ENCODE peak calls at places on chromosomes 1 and 21, in eight cellular contexts. One of them, this sample, is unnamed.

GRCh38 chr1:47873332-47873731 is 123.9 kb downstream of the TRABD2B start:
- DNase-seq in sigmoid colon: no peak
- DNase-seq in body of pancreas: no peak
- DNase-seq in left lung: no peak
- DNase-seq in CD8-positive, alpha-beta memory T cell: no peak
- DNase-seq in neural progenitor cell: no peak
- DNase-seq in GM23338: no peak
- DNase-seq in cardiac muscle cell: no peak
- DNase-seq in this sample: no peak

GRCh38 chr21:22516230-22516629 is 1518.0 kb downstream of the NCAM2 start:
- DNase-seq in sigmoid colon: no peak
- DNase-seq in neural progenitor cell: no peak
- DNase-seq in left lung: no peak
- DNase-seq in CD8-positive, alpha-beta memory T cell: no peak
- DNase-seq in body of pancreas: no peak
- DNase-seq in GM23338: no peak
- DNase-seq in cardiac muscle cell: no peak
- DNase-seq in this sample: no peak

GRCh38 chr1:53281180-53281579 is 42.9 kb upstream of the MAGOH start:
- DNase-seq in GM23338: no peak
- DNase-seq in neural progenitor cell: no peak
- DNase-seq in sigmoid colon: no peak
- DNase-seq in left lung: no peak
- DNase-seq in cardiac muscle cell: no peak
- DNase-seq in body of pancreas: no peak
- DNase-seq in CD8-positive, alpha-beta memory T cell: no peak
- DNase-seq in this sample: no peak

GRCh38 chr1:64043976-64044375 is 159.4 kb upstream of the UBE2U start:
- DNase-seq in cardiac muscle cell: peak; percentile 64
- DNase-seq in GM23338: no peak
- DNase-seq in neural progenitor cell: peak; percentile 45
- DNase-seq in CD8-positive, alpha-beta memory T cell: no peak
- DNase-seq in left lung: no peak
- DNase-seq in body of pancreas: no peak
- DNase-seq in sigmoid colon: no peak
- DNase-seq in this sample: no peak

GRCh38 chr1:9321480-9321849 is 28.8 kb downstream of the SPSB1 start:
- DNase-seq in neural progenitor cell: no peak
- DNase-seq in body of pancreas: no peak
- DNase-seq in sigmoid colon: no peak
- DNase-seq in left lung: no peak
- DNase-seq in CD8-positive, alpha-beta memory T cell: no peak
- DNase-seq in cardiac muscle cell: peak; percentile 78
- DNase-seq in GM23338: no peak
- DNase-seq in this sample: no peak

GRCh38 chr1:166859597-166859996 is 16.5 kb downstream of the TADA1 start:
- DNase-seq in cardiac muscle cell: no peak
- DNase-seq in sigmoid colon: no peak
- DNase-seq in left lung: no peak
- DNase-seq in neural progenitor cell: no peak
- DNase-seq in CD8-positive, alpha-beta memory T cell: no peak
- DNase-seq in body of pancreas: no peak
- DNase-seq in GM23338: peak; percentile 40
- DNase-seq in this sample: no peak

GRCh38 chr1:173868266-173869107 is at the start of gene ZBTB37:
- DNase-seq in body of pancreas: peak; percentile 96
- DNase-seq in neural progenitor cell: peak; percentile 96
- DNase-seq in CD8-positive, alpha-beta memory T cell: peak; percentile 89
- DNase-seq in sigmoid colon: peak; percentile 91
- DNase-seq in cardiac muscle cell: peak; percentile 41
- DNase-seq in GM23338: peak; percentile 99
- DNase-seq in left lung: peak; percentile 94
- DNase-seq in this sample: peak; percentile 98

GRCh38 chr1:201229095-201229494 is 38.5 kb downstream of the IGFN1 start:
- DNase-seq in sigmoid colon: no peak
- DNase-seq in body of pancreas: no peak
- DNase-seq in GM23338: no peak
- DNase-seq in cardiac muscle cell: no peak
- DNase-seq in neural progenitor cell: no peak
- DNase-seq in CD8-positive, alpha-beta memory T cell: no peak
- DNase-seq in left lung: peak; percentile 9
- DNase-seq in this sample: peak; percentile 0

GRCh38 chr1:62178372-62178771 is 16.3 kb upstream of the L1TD1 start:
- DNase-seq in body of pancreas: no peak
- DNase-seq in cardiac muscle cell: no peak
- DNase-seq in sigmoid colon: no peak
- DNase-seq in GM23338: no peak
- DNase-seq in CD8-positive, alpha-beta memory T cell: no peak
- DNase-seq in left lung: no peak
- DNase-seq in neural progenitor cell: no peak
- DNase-seq in this sample: no peak

GRCh38 chr1:67335451-67335850 is 27.8 kb downstream of the IL12RB2 start:
- DNase-seq in neural progenitor cell: no peak
- DNase-seq in CD8-positive, alpha-beta memory T cell: no peak
- DNase-seq in cardiac muscle cell: no peak
- DNase-seq in left lung: no peak
- DNase-seq in sigmoid colon: no peak
- DNase-seq in body of pancreas: no peak
- DNase-seq in GM23338: no peak
- DNase-seq in this sample: no peak

GRCh38 chr1:30768830-30769718 is 11.5 kb upstream of the LAPTM5 start:
- DNase-seq in body of pancreas: no peak
- DNase-seq in CD8-positive, alpha-beta memory T cell: no peak
- DNase-seq in cardiac muscle cell: peak; percentile 60
- DNase-seq in left lung: no peak
- DNase-seq in neural progenitor cell: no peak
- DNase-seq in sigmoid colon: no peak
- DNase-seq in GM23338: no peak
- DNase-seq in this sample: no peak

GRCh38 chr1:193540511-193540910 is 354.1 kb upstream of the B3GALT2 start:
- DNase-seq in sigmoid colon: no peak
- DNase-seq in body of pancreas: no peak
- DNase-seq in cardiac muscle cell: no peak
- DNase-seq in CD8-positive, alpha-beta memory T cell: no peak
- DNase-seq in neural progenitor cell: no peak
- DNase-seq in GM23338: no peak
- DNase-seq in left lung: no peak
- DNase-seq in this sample: no peak

GRCh38 chr1:66575739-66576138 is 41.8 kb downstream of the SGIP1 start:
- DNase-seq in GM23338: no peak
- DNase-seq in cardiac muscle cell: peak; percentile 91
- DNase-seq in left lung: no peak
- DNase-seq in CD8-positive, alpha-beta memory T cell: no peak
- DNase-seq in body of pancreas: peak; percentile 3
- DNase-seq in neural progenitor cell: no peak
- DNase-seq in sigmoid colon: peak; percentile 67
- DNase-seq in this sample: no peak

GRCh38 chr1:41599912-41600311 is 115.4 kb upstream of the EDN2 start:
- DNase-seq in sigmoid colon: no peak
- DNase-seq in GM23338: peak; percentile 66
- DNase-seq in neural progenitor cell: no peak
- DNase-seq in CD8-positive, alpha-beta memory T cell: no peak
- DNase-seq in cardiac muscle cell: peak; percentile 49
- DNase-seq in body of pancreas: no peak
- DNase-seq in left lung: no peak
- DNase-seq in this sample: peak; percentile 9

DNA sequence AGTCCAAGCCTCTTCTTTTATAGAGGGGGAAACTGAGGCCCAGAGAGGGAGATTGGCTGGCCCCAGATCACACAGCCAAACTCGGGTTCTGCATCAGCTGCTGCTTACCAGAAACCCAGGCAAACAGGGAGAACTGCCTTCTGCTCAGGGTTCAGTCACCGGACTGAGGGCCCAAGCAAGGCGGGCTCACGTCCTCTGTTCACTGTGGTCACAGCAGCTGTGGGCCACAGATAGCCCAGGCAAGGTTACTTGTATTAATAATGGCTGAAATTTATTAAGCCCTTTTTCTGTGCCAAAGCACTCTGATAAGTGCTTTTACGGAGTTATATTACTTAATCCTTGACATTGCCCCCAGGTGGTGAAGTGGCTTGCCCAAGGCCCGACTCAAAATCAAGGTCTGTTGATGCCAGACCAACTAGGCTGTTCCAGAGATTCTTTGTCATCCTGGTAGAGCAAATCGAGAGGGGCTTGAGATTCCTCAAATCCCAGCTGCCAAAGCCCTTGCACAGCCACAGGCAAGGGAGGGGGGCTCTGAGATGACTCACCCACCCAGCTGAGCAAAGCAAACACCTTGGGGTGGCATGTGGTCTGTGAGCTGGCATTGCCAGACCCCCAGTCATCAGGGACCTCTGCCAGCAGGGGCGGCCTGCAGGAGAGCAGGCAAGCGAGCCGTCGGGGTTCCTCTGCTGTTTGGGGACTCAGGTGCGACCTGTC is 36.5 kb downstream of the EPHB2 start:
- DNase-seq in sigmoid colon: no peak
- DNase-seq in body of pancreas: no peak
- DNase-seq in left lung: no peak
- DNase-seq in neural progenitor cell: no peak
- DNase-seq in GM23338: no peak
- DNase-seq in cardiac muscle cell: peak; percentile 39
- DNase-seq in CD8-positive, alpha-beta memory T cell: no peak
- DNase-seq in this sample: no peak
- H3K4me1 ChIP-seq in sigmoid colon: peaks cover 14% of the 10 kb centered on the region
- H3K4me1 ChIP-seq in body of pancreas: peaks cover 18% of the 10 kb centered on the region
- H3K4me1 ChIP-seq in left lung: peaks cover 24% of the 10 kb centered on the region
- H3K4me1 ChIP-seq in neural progenitor cell: peaks cover 12% of the 10 kb centered on the region
- H3K4me1 ChIP-seq in GM23338: no peaks in the 10 kb centered on the region
- H3K4me1 ChIP-seq in cardiac muscle cell: peaks cover 27% of the 10 kb centered on the region
- H3K4me1 ChIP-seq in CD8-positive, alpha-beta memory T cell: no peaks in the 10 kb centered on the region
- H3K4me1 ChIP-seq in this sample: peaks cover 7% of the 10 kb centered on the region

DNA sequence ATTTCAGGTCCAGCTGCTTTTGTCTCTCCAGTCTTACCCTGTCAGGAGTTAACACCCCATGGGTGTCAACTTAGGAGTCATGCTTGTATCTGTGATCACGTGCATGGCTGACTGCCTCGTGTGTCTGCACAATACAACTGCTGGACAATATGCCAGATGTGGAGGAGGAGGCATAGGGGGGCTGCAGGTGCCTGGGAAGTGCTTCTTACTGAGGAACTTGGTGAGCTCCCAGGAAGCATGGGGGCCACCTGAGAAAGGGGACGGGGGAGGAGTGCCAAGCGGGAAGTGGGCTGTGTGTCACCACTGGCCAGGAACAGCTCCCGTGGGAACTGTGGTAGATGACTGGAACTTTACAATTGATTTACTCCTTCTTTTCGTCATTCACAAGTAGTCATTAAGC is 9.5 kb downstream of the RHEX start:
- DNase-seq in GM23338: no peak
- DNase-seq in cardiac muscle cell: no peak
- DNase-seq in sigmoid colon: no peak
- DNase-seq in left lung: no peak
- DNase-seq in CD8-positive, alpha-beta memory T cell: no peak
- DNase-seq in body of pancreas: no peak
- DNase-seq in neural progenitor cell: no peak
- DNase-seq in this sample: no peak
- H3K36me3 ChIP-seq in GM23338: no peaks in the 10 kb centered on the region
- H3K36me3 ChIP-seq in cardiac muscle cell: no peaks in the 10 kb centered on the region
- H3K36me3 ChIP-seq in sigmoid colon: no peaks in the 10 kb centered on the region
- H3K36me3 ChIP-seq in left lung: no peaks in the 10 kb centered on the region
- H3K36me3 ChIP-seq in CD8-positive, alpha-beta memory T cell: no peaks in the 10 kb centered on the region
- H3K36me3 ChIP-seq in body of pancreas: no peaks in the 10 kb centered on the region
- H3K36me3 ChIP-seq in neural progenitor cell: no peaks in the 10 kb centered on the region
- H3K36me3 ChIP-seq in this sample: no peaks in the 10 kb centered on the region

DNA sequence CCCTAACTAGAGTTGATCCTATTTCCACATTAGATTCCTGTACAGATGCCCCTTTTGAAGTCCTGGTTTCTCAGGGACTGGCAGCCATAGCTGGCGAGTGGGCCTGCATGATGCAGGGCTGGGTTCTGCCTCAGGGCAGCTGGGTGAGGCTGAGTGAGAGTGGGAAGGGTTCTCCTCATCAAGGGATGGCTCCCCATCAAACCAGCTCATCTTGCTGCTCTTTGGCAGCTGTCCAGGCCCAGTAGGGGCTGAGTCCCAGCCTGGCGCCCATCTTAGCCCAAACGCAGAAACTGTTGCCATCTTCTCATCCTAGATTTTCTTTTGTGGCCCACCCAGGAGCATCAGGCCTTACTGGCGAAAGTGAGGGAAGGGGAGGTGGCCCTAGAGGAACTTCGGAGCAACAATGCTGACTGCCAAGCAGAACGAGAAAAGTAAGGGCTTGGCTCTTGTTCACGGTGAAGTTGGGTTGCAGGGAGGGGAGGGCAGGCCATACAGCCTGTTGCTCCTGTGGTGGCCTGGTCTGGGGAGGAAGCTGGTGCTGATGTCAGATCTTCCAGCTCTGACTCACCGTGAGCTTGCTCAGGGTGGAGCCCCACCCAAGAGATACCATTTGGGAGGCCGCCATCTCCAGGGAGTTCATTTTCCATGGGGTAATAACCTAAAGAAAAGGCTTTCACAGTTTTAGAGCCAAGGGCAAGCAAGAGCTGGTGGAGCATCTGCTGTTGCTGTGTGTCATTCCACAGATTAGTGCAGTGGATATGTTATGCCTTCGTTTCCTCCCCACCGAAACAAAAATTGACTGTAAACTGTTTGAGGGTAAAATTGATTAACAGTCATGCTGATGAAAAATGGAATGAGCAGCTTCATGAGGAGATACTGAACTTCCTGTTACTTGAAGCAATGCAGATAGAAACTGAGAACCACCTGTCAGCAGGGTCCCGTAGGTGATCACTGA is 34.7 kb downstream of the TUFT1 start:
- DNase-seq in sigmoid colon: no peak
- DNase-seq in left lung: no peak
- DNase-seq in GM23338: no peak
- DNase-seq in CD8-positive, alpha-beta memory T cell: no peak
- DNase-seq in cardiac muscle cell: peak; percentile 84
- DNase-seq in body of pancreas: no peak
- DNase-seq in neural progenitor cell: no peak
- DNase-seq in this sample: no peak
- H3K4me1 ChIP-seq in sigmoid colon: no peaks in the 10 kb centered on the region
- H3K4me1 ChIP-seq in left lung: no peaks in the 10 kb centered on the region
- H3K4me1 ChIP-seq in GM23338: no peaks in the 10 kb centered on the region
- H3K4me1 ChIP-seq in CD8-positive, alpha-beta memory T cell: no peaks in the 10 kb centered on the region
- H3K4me1 ChIP-seq in cardiac muscle cell: no peaks in the 10 kb centered on the region
- H3K4me1 ChIP-seq in body of pancreas: peaks cover 3% of the 10 kb centered on the region
- H3K4me1 ChIP-seq in neural progenitor cell: no peaks in the 10 kb centered on the region
- H3K4me1 ChIP-seq in this sample: peaks cover 4% of the 10 kb centered on the region

GRCh38 chr1:204442376-204443259 is 31.0 kb upstream of the PPP1R15B start:
- DNase-seq in neural progenitor cell: no peak
- DNase-seq in GM23338: no peak
- DNase-seq in body of pancreas: no peak
- DNase-seq in sigmoid colon: no peak
- DNase-seq in CD8-positive, alpha-beta memory T cell: no peak
- DNase-seq in left lung: no peak
- DNase-seq in cardiac muscle cell: peak; percentile 26
- DNase-seq in this sample: no peak

GRCh38 chr1:204439976-204440375 is 28.4 kb upstream of the PPP1R15B start:
- DNase-seq in neural progenitor cell: no peak
- DNase-seq in left lung: no peak
- DNase-seq in sigmoid colon: no peak
- DNase-seq in CD8-positive, alpha-beta memory T cell: no peak
- DNase-seq in GM23338: no peak
- DNase-seq in body of pancreas: no peak
- DNase-seq in cardiac muscle cell: no peak
- DNase-seq in this sample: no peak

GRCh38 chr1:204443260-204443619 is 31.6 kb upstream of the PPP1R15B start:
- DNase-seq in left lung: peak; percentile 78
- DNase-seq in GM23338: no peak
- DNase-seq in sigmoid colon: no peak
- DNase-seq in cardiac muscle cell: no peak
- DNase-seq in CD8-positive, alpha-beta memory T cell: no peak
- DNase-seq in body of pancreas: peak; percentile 47
- DNase-seq in neural progenitor cell: no peak
- DNase-seq in this sample: peak; percentile 37

GRCh38 chr1:204443871-204444581 is 32.4 kb upstream of the PPP1R15B start:
- DNase-seq in neural progenitor cell: no peak
- DNase-seq in cardiac muscle cell: no peak
- DNase-seq in left lung: no peak
- DNase-seq in body of pancreas: no peak
- DNase-seq in CD8-positive, alpha-beta memory T cell: no peak
- DNase-seq in GM23338: no peak
- DNase-seq in sigmoid colon: no peak
- DNase-seq in this sample: no peak

GRCh38 chr1:204441558-204441957 is 29.9 kb upstream of the PPP1R15B start:
- DNase-seq in neural progenitor cell: no peak
- DNase-seq in left lung: no peak
- DNase-seq in CD8-positive, alpha-beta memory T cell: no peak
- DNase-seq in GM23338: no peak
- DNase-seq in sigmoid colon: no peak
- DNase-seq in body of pancreas: no peak
- DNase-seq in cardiac muscle cell: no peak
- DNase-seq in this sample: no peak
- H3K36me3 ChIP-seq in neural progenitor cell: no peaks in the 10 kb centered on the region
- H3K36me3 ChIP-seq in left lung: no peaks in the 10 kb centered on the region
- H3K36me3 ChIP-seq in CD8-positive, alpha-beta memory T cell: peaks cover 34% of the 10 kb centered on the region
- H3K36me3 ChIP-seq in GM23338: peaks cover 3% of the 10 kb centered on the region
- H3K36me3 ChIP-seq in sigmoid colon: peaks cover 24% of the 10 kb centered on the region
- H3K36me3 ChIP-seq in body of pancreas: peaks cover 6% of the 10 kb centered on the region
- H3K36me3 ChIP-seq in cardiac muscle cell: peaks cover 78% of the 10 kb centered on the region
- H3K36me3 ChIP-seq in this sample: peaks cover 7% of the 10 kb centered on the region